ENCODE peak calls at places on chromosomes 3 and 15, in ten cellular contexts. V is body of pancreas; F is OCI-LY7; Q is endodermal cell; R is lung; E is transverse colon; A is suprapubic skin; W is left lung; Z is CD8-positive, alpha-beta memory T cell; U is hepatocyte. O is an unnamed sample.

GRCh38 chr15:68715111-68715510 is 105.6 kb downstream of the ANP32A start:
- DNase-seq in V (no peak), F (no peak), Q (no peak), R (no peak), E (no peak), A (no peak), W (no peak), Z (no peak), U (no peak), O (no peak)

GRCh38 chr3:138944842-138945645 is 1.9 kb downstream of the FOXL2 start:
- DNase-seq in V (no peak), F (no peak), Q (peak; percentile 89), R (no peak), E (peak; percentile 18), A (no peak), W (peak; percentile 83), Z (peak; percentile 13), U (peak; percentile 29), O (no peak)

GRCh38 chr3:23952646-23953045 is 7.6 kb downstream of the NR1D2 start:
- DNase-seq in V (no peak), F (peak; percentile 90), Q (no peak), R (no peak), E (no peak), A (no peak), W (no peak), Z (no peak), U (no peak), O (no peak)

GRCh38 chr15:41494190-41494921 is 682 bp downstream of the ITPKA start:
- DNase-seq in V (no peak), F (peak; percentile 55), Q (peak; percentile 88), R (no peak), E (peak; percentile 46), A (no peak), W (peak; percentile 87), Z (no peak), U (peak; percentile 69), O (no peak)

GRCh38 chr15:93980149-93980911 is 251.0 kb upstream of the MCTP2 start:
- DNase-seq in V (no peak), F (no peak), Q (no peak), R (no peak), E (peak; percentile 16), A (no peak), W (no peak), Z (no peak), U (no peak), O (no peak)

GRCh38 chr15:96331942-96332853 is 1.7 kb downstream of the NR2F2 start:
- DNase-seq in V (peak; percentile 75), F (no peak), Q (peak; percentile 84), R (no peak), E (peak; percentile 41), A (no peak), W (peak; percentile 82), Z (no peak), U (peak; percentile 67), O (no peak)

GRCh38 chr3:27596920-27597319 is 112.7 kb upstream of the SLC4A7 start:
- DNase-seq in V (peak; percentile 5), F (no peak), Q (no peak), R (no peak), E (no peak), A (no peak), W (no peak), Z (no peak), U (no peak), O (no peak)

GRCh38 chr3:170865209-170866094 is 4.5 kb downstream of the RPL22L1 start:
- DNase-seq in V (no peak), F (no peak), Q (peak; percentile 59), R (no peak), E (no peak), A (no peak), W (no peak), Z (no peak), U (no peak), O (no peak)

GRCh38 chr3:61497463-61497862 is 63.9 kb upstream of the PTPRG start:
- DNase-seq in V (no peak), F (no peak), Q (no peak), R (no peak), E (no peak), A (no peak), W (no peak), Z (no peak), U (no peak), O (no peak)

GRCh38 chr3:109702252-109702651 is 364.9 kb upstream of the DPPA4 start:
- DNase-seq in V (no peak), F (no peak), Q (no peak), R (no peak), E (no peak), A (no peak), W (no peak), Z (no peak), U (no peak), O (peak; percentile 45)

GRCh38 chr3:123751478-123751877 is 132.7 kb downstream of the MYLK start:
- DNase-seq in V (no peak), F (no peak), Q (no peak), R (no peak), E (no peak), A (no peak), W (no peak), Z (no peak), U (no peak), O (no peak)

GRCh38 chr15:20348900-20349773 is 192.5 kb downstream of the GOLGA6L6 start:
- DNase-seq in V (no peak), F (no peak), Q (peak; percentile 48), R (peak; percentile 29), E (no peak), A (peak; percentile 64), W (peak; percentile 92), Z (no peak), U (peak; percentile 48), O (peak; percentile 44)

GRCh38 chr3:149009732-149010131 is 18.4 kb downstream of the GYG1 start:
- DNase-seq in V (no peak), F (no peak), Q (no peak), R (no peak), E (peak; percentile 30), A (no peak), W (no peak), Z (peak; percentile 83), U (no peak), O (peak; percentile 77)

GRCh38 chr3:172135766-172136729 is 96.7 kb downstream of the FNDC3B start:
- DNase-seq in V (no peak), F (no peak), Q (no peak), R (no peak), E (no peak), A (no peak), W (no peak), Z (no peak), U (no peak), O (no peak)

GRCh38 chr15:98649996-98650870 is 1.9 kb downstream of the IGF1R start:
- DNase-seq in V (peak; percentile 51), F (no peak), Q (peak; percentile 79), R (peak; percentile 36), E (peak; percentile 30), A (peak; percentile 76), W (peak; percentile 86), Z (peak; percentile 69), U (peak; percentile 50), O (peak; percentile 34)

DNA sequence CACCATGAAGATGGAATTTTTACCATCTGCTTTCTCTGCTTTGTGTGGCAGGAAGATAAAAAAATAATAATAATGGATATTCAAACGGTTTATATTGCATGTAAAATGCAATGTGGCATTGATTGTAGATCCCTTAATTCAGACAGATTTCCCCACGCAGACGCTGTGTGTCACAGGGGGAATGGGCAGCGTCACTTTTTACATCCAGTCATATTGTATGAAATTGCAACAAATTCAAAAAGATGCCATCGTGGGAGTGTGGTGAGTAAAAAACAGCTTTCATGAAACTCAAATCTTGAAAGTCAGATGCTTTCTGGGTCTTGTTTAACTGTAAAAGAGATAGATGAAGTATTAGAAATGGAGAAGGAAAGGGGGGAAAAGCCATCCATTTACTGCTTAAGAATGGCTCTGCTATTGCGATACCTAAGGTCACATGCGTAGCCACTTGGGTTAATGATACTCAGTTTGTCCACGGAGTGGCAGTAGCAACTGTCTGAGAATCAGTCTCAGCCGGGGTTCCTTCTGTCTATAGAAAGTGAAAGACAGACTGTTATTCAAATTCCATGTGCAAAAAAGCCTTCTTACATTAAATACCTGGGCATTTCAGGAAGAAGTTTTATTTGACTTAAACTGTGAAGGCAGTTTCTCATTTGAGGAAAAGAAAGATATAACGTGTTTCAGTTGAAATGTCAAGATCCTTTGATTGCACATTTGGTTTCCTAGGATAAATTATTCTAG is 28.5 kb downstream of the BTD start:
- DNase-seq in V (peak; percentile 84), F (peak; percentile 87), Q (peak; percentile 73), R (peak; percentile 70), E (peak; percentile 65), A (no peak), W (no peak), Z (peak; percentile 67), U (peak; percentile 88), O (peak; percentile 87)
- H3K4me3 ChIP-seq in V (no peak overlapping the region), F (peak overlapping the region; percentile 35), Q (no peak overlapping the region), R (no peak overlapping the region), E (no peak overlapping the region), A (peak overlapping the region; percentile 8), W (peak overlapping the region; percentile 25), Z (peak overlapping the region; percentile 7), U (no peak overlapping the region), O (no peak overlapping the region)

GRCh38 chr15:79431636-79432344 is at the start of gene MINAR1:
- DNase-seq in V (peak; percentile 32), F (no peak), Q (peak; percentile 86), R (no peak), E (no peak), A (no peak), W (peak; percentile 77), Z (no peak), U (peak; percentile 65), O (no peak)
- H3K4me3 ChIP-seq in V (peak within 1 kb of the TSS; percentile 34), F (no peak within 1 kb of the TSS), Q (peak within 1 kb of the TSS; percentile 79), R (peak within 1 kb of the TSS; percentile 30), E (peak within 1 kb of the TSS; percentile 31), A (peak within 1 kb of the TSS; percentile 51), W (peak within 1 kb of the TSS; percentile 31), Z (no peak within 1 kb of the TSS), U (peak within 1 kb of the TSS; percentile 72), O (peak within 1 kb of the TSS; percentile 7)

DNA sequence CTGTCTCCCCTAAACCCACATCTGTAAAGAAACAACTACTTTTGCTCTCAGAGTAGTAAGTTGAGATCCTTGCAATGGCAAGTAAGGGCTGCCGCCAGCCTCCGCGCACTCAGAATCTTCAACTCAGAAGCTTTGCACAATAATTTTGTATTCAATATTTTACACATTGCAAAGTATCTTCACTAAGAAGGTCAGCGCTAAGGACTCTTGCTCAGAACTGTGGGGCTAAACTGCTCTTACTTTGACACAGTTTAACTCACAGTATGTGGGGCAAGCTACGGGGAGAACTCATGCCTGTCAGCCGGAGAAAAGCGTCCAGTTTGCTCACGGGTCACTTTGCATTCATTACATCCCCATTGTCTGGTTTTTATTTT is 982 bp downstream of the LYSMD4 start:
- DNase-seq in V (peak; percentile 18), F (no peak), Q (no peak), R (no peak), E (no peak), A (no peak), W (no peak), Z (no peak), U (peak; percentile 34), O (no peak)
- H3K4me3 ChIP-seq in V (peak overlapping the region; percentile 81), F (peak overlapping the region; percentile 75), Q (peak overlapping the region; percentile 83), R (peak overlapping the region; percentile 84), E (peak overlapping the region; percentile 79), A (peak overlapping the region; percentile 99), W (peak overlapping the region; percentile 71), Z (peak overlapping the region; percentile 44), U (peak overlapping the region; percentile 73), O (peak overlapping the region; percentile 97)

DNA sequence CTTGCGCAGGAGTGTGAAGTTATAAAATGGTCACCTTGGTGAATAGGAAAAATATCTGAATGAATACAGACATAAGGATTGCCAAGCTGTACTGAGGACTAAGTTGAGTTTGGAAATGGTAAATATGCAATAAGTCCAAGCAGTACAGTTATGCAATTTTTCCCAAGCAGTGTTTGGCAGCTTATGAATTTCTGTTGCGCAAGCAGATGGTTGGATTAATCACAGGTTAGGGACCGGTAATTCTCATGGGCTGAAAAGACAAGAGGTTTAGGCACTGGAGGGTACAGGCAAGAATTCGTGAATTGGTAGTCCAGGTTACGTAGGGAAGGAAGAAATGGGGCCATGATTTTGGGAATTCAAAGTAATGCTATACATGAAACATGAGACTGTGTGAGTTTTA is 210.3 kb downstream of the RAP2B start:
- DNase-seq in V (no peak), F (no peak), Q (no peak), R (peak; percentile 55), E (no peak), A (no peak), W (no peak), Z (no peak), U (no peak), O (no peak)
- H3K4me3 ChIP-seq in V (no peak overlapping the region), F (no peak overlapping the region), Q (no peak overlapping the region), R (no peak overlapping the region), E (no peak overlapping the region), A (no peak overlapping the region), W (no peak overlapping the region), Z (no peak overlapping the region), U (no peak overlapping the region), O (no peak overlapping the region)

O was measured in Peyer's patch.